ENCODE peak calls at places on chromosomes 13 and 19, in six cellular contexts. B is uterus, N is gastrocnemius medialis, D is K562, T is colonic mucosa, E is tibial artery. X is an unnamed sample.

GRCh38 chr19:38003427-38004099 is 96.6 kb downstream of the SIPA1L3 start:
- DNase-seq in B (peak; percentile 78), N (peak; percentile 37), D (no peak), T (peak; percentile 60), E (peak; percentile 81), X (peak; percentile 96)

GRCh38 chr13:86689901-86690300 is 890.7 kb upstream of the SLITRK6 start:
- DNase-seq in B (no peak), N (no peak), D (no peak), T (no peak), E (no peak), X (no peak)

GRCh38 chr13:105573134-105573533 is 962.3 kb downstream of the EFNB2 start:
- DNase-seq in B (no peak), N (no peak), D (no peak), T (no peak), E (no peak), X (no peak)

GRCh38 chr13:51534075-51534817 is 50.0 kb upstream of the WDFY2 start:
- DNase-seq in B (no peak), N (peak; percentile 42), D (no peak), T (no peak), E (no peak), X (peak; percentile 94)

GRCh38 chr19:29492761-29493160 is 33.0 kb upstream of the VSTM2B start:
- DNase-seq in B (no peak), N (no peak), D (no peak), T (no peak), E (no peak), X (no peak)

GRCh38 chr13:99417821-99418662 is 83.2 kb upstream of the TM9SF2 start:
- DNase-seq in B (no peak), N (no peak), D (no peak), T (no peak), E (no peak), X (peak; percentile 72)

GRCh38 chr13:77028202-77028601 is 1.2 kb upstream of the FBXL3 start:
- DNase-seq in B (peak; percentile 68), N (peak; percentile 59), D (no peak), T (no peak), E (no peak), X (peak; percentile 8)

GRCh38 chr13:19185086-19185864 is 3.7 kb upstream of the TUBA3C start:
- DNase-seq in B (no peak), N (no peak), D (no peak), T (no peak), E (no peak), X (no peak)

GRCh38 chr13:89212186-89212585 is 1541.0 kb downstream of the SLITRK5 start:
- DNase-seq in B (no peak), N (no peak), D (no peak), T (no peak), E (no peak), X (no peak)

GRCh38 chr19:13441810-13442512 is 64.3 kb downstream of the CACNA1A start:
- DNase-seq in B (no peak), N (no peak), D (peak; percentile 64), T (peak; percentile 30), E (no peak), X (peak; percentile 83)

GRCh38 chr13:80334582-80335260 is 6.2 kb downstream of the SPRY2 start:
- DNase-seq in B (no peak), N (no peak), D (no peak), T (no peak), E (no peak), X (peak; percentile 22)

GRCh38 chr13:72643339-72643989 is 84.0 kb downstream of the MZT1 start:
- DNase-seq in B (no peak), N (no peak), D (peak; percentile 13), T (peak; percentile 75), E (no peak), X (peak; percentile 50)

GRCh38 chr13:97892717-97893116 is 60.8 kb upstream of the IPO5 start:
- DNase-seq in B (no peak), N (no peak), D (no peak), T (no peak), E (no peak), X (no peak)

GRCh38 chr13:33644607-33645543 is 173.1 kb upstream of the RFC3 start:
- DNase-seq in B (peak; percentile 46), N (peak; percentile 38), D (no peak), T (no peak), E (no peak), X (no peak)

GRCh38 chr13:51689597-51689996 is 105.3 kb downstream of the WDFY2 start:
- DNase-seq in B (no peak), N (no peak), D (no peak), T (no peak), E (no peak), X (peak; percentile 81)

GRCh38 chr13:46355088-46355468 is 32.0 kb downstream of the RUBCNL start:
- DNase-seq in B (no peak), N (no peak), D (no peak), T (no peak), E (no peak), X (no peak)

GRCh38 chr19:55354698-55355212 is at the start of gene COX6B2:
- DNase-seq in B (no peak), N (no peak), D (peak; percentile 62), T (no peak), E (no peak), X (no peak)

GRCh38 chr13:64154514-64154913 is 2738.9 kb upstream of the PCDH20 start:
- DNase-seq in B (no peak), N (no peak), D (no peak), T (no peak), E (no peak), X (no peak)

GRCh38 chr19:58047672-58048071 is 11.4 kb upstream of the ZNF135 start:
- DNase-seq in B (no peak), N (no peak), D (no peak), T (no peak), E (no peak), X (no peak)

GRCh38 chr19:44930088-44930487 is 11.9 kb upstream of the APOC4 start:
- DNase-seq in B (no peak), N (no peak), D (no peak), T (no peak), E (no peak), X (no peak)

GRCh38 chr13:75139291-75139690 is 342.7 kb downstream of the TBC1D4 start:
- DNase-seq in B (no peak), N (no peak), D (no peak), T (no peak), E (no peak), X (no peak)

GRCh38 chr19:48102870-48103751 is 7.5 kb downstream of the PLA2G4C start:
- DNase-seq in B (no peak), N (peak; percentile 27), D (peak; percentile 82), T (peak; percentile 40), E (no peak), X (peak; percentile 43)

GRCh38 chr19:36916991-36917390 is 859 bp downstream of the ZNF568 start:
- DNase-seq in B (no peak), N (no peak), D (no peak), T (no peak), E (no peak), X (peak; percentile 65)

GRCh38 chr19:21463449-21464105 is 41.8 kb upstream of the ZNF429 start:
- DNase-seq in B (no peak), N (no peak), D (peak; percentile 83), T (peak; percentile 70), E (no peak), X (no peak)

GRCh38 chr13:76764429-76764828 is 121.8 kb downstream of the KCTD12 start:
- DNase-seq in B (peak; percentile 61), N (peak; percentile 63), D (no peak), T (peak; percentile 36), E (peak; percentile 79), X (no peak)

GRCh38 chr19:38165335-38165734 is 58.7 kb downstream of the DPF1 start:
- DNase-seq in B (no peak), N (no peak), D (no peak), T (no peak), E (no peak), X (no peak)

GRCh38 chr19:53824134-53824611 is at the start of gene NLRP12:
- DNase-seq in B (no peak), N (peak; percentile 26), D (no peak), T (no peak), E (no peak), X (no peak)

GRCh38 chr19:2777952-2778683 is 5.0 kb downstream of the SGTA start:
- DNase-seq in B (no peak), N (no peak), D (no peak), T (no peak), E (no peak), X (peak; percentile 88)
- H3K4me1 ChIP-seq in B (no peaks in the 10 kb centered on the region), N (peaks cover 58% of the 10 kb centered on the region), D (peaks cover 31% of the 10 kb centered on the region), T (peaks cover 12% of the 10 kb centered on the region), E (no peaks in the 10 kb centered on the region), X (peaks cover 36% of the 10 kb centered on the region)

GRCh38 chr19:7932276-7932929 is 6.5 kb upstream of the CTXN1 start:
- DNase-seq in B (no peak), N (no peak), D (no peak), T (no peak), E (no peak), X (no peak)
- H3K4me1 ChIP-seq in B (peaks cover 7% of the 10 kb centered on the region), N (peaks cover 5% of the 10 kb centered on the region), D (peaks cover 56% of the 10 kb centered on the region), T (no peaks in the 10 kb centered on the region), E (no peaks in the 10 kb centered on the region), X (peaks cover 4% of the 10 kb centered on the region)

DNA sequence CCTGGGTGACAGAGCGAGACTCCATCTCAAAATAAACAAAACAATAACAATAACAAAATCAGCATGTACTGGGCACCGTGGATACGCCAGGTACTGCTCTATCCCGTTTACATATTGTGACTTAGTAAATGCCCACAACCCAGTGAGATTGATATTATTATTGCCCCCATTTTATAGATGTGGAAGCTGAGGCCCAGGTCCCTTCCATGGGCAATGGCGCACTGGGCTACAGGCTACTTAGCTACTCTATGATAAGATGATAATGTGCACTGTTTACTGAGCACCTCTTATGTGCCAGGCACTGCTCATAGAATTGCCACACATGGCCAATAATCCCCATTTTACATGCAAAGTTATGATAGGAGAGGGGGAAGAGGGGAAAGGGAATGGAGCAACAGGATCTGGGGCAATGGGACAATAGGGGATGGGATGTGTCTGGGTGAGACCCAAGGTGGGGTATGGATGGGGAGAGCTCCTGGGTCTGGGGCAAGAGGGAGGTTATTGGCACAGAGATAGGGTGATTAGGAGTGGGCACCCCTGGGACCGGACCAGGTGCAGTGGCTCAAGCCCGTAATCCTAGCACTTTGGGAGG is 5.4 kb downstream of the KCNN4 start:
- DNase-seq in B (no peak), N (no peak), D (no peak), T (no peak), E (no peak), X (no peak)
- H3K4me1 ChIP-seq in B (no peaks in the 10 kb centered on the region), N (peaks cover 6% of the 10 kb centered on the region), D (peaks cover 74% of the 10 kb centered on the region), T (peaks cover 20% of the 10 kb centered on the region), E (peaks cover 10% of the 10 kb centered on the region), X (peaks cover 8% of the 10 kb centered on the region)

DNA sequence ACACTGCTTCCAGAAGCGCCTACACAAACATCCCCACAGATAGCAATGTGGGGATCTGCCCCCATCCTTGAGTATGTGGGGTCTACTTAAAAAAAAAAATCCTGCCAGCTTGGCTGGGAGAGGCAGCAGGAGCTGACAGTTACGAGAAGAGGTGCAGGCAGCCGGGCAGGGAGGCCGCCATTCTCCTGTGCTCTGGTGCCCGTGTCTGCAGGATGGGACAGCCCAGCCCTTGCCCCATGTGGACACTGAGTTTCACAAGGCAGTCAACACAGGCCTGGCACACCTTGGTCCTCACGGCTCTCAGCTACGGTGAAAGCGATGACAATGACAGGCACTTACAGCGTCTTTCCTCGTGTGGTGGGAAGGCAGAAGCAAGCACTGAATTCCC is 24.0 kb downstream of the MPND start:
- DNase-seq in B (no peak), N (no peak), D (no peak), T (no peak), E (no peak), X (no peak)
- H3K4me1 ChIP-seq in B (no peaks in the 10 kb centered on the region), N (peaks cover 48% of the 10 kb centered on the region), D (peaks cover 84% of the 10 kb centered on the region), T (peaks cover 22% of the 10 kb centered on the region), E (no peaks in the 10 kb centered on the region), X (peaks cover 6% of the 10 kb centered on the region)